ENCODE peak calls at places on chromosomes 5 and 9, in four cellular contexts. One of them, this sample, is unnamed.

GRCh38 chr5:96199713-96200183 is 233.3 kb downstream of the PCSK1 start:
- DNase-seq in foreskin fibroblast: no peak
- DNase-seq in activated T-helper 1 cell treated with Interleukin-2 at 50 U/mL for 16 hours: no peak
- DNase-seq in NCI-H2107: no peak
- DNase-seq in this sample: no peak

GRCh38 chr5:31731016-31731415 is 92.1 kb downstream of the PDZD2 start:
- DNase-seq in foreskin fibroblast: no peak
- DNase-seq in activated T-helper 1 cell treated with Interleukin-2 at 50 U/mL for 16 hours: no peak
- DNase-seq in NCI-H2107: no peak
- DNase-seq in this sample: no peak

GRCh38 chr9:33211695-33212393 is 28.1 kb upstream of the SPINK4 start:
- DNase-seq in NCI-H2107: no peak
- DNase-seq in foreskin fibroblast: no peak
- DNase-seq in activated T-helper 1 cell treated with Interleukin-2 at 50 U/mL for 16 hours: no peak
- DNase-seq in this sample: no peak

GRCh38 chr9:33823801-33824200 is 6.8 kb downstream of the UBE2R2 start:
- DNase-seq in foreskin fibroblast: no peak
- DNase-seq in activated T-helper 1 cell treated with Interleukin-2 at 50 U/mL for 16 hours: no peak
- DNase-seq in NCI-H2107: no peak
- DNase-seq in this sample: no peak

GRCh38 chr9:83620841-83621636 is 1.9 kb upstream of the IDNK start:
- DNase-seq in foreskin fibroblast: peak
- DNase-seq in activated T-helper 1 cell treated with Interleukin-2 at 50 U/mL for 16 hours: peak
- DNase-seq in NCI-H2107: no peak
- DNase-seq in this sample: peak

GRCh38 chr9:117224676-117225075 is 190.2 kb downstream of the ASTN2 start:
- DNase-seq in foreskin fibroblast: no peak
- DNase-seq in NCI-H2107: peak
- DNase-seq in activated T-helper 1 cell treated with Interleukin-2 at 50 U/mL for 16 hours: no peak
- DNase-seq in this sample: no peak

GRCh38 chr5:177312649-177313181 is 1.0 kb upstream of the MXD3 start:
- DNase-seq in activated T-helper 1 cell treated with Interleukin-2 at 50 U/mL for 16 hours: no peak
- DNase-seq in foreskin fibroblast: no peak
- DNase-seq in NCI-H2107: no peak
- DNase-seq in this sample: peak

GRCh38 chr9:95480346-95480745 is 36.4 kb downstream of the PTCH1 start:
- DNase-seq in NCI-H2107: no peak
- DNase-seq in foreskin fibroblast: no peak
- DNase-seq in activated T-helper 1 cell treated with Interleukin-2 at 50 U/mL for 16 hours: no peak
- DNase-seq in this sample: no peak

GRCh38 chr5:30659417-30659816 is 534.1 kb upstream of the CDH6 start:
- DNase-seq in NCI-H2107: no peak
- DNase-seq in foreskin fibroblast: no peak
- DNase-seq in activated T-helper 1 cell treated with Interleukin-2 at 50 U/mL for 16 hours: no peak
- DNase-seq in this sample: no peak

GRCh38 chr5:144144956-144145751 is 25.3 kb downstream of the YIPF5 start:
- DNase-seq in activated T-helper 1 cell treated with Interleukin-2 at 50 U/mL for 16 hours: no peak
- DNase-seq in NCI-H2107: no peak
- DNase-seq in foreskin fibroblast: no peak
- DNase-seq in this sample: no peak

GRCh38 chr5:1510631-1511030 is 13.1 kb downstream of the LPCAT1 start:
- DNase-seq in activated T-helper 1 cell treated with Interleukin-2 at 50 U/mL for 16 hours: no peak
- DNase-seq in foreskin fibroblast: no peak
- DNase-seq in NCI-H2107: no peak
- DNase-seq in this sample: no peak

GRCh38 chr9:18122156-18122555 is 351.8 kb upstream of the ADAMTSL1 start:
- DNase-seq in foreskin fibroblast: peak
- DNase-seq in NCI-H2107: no peak
- DNase-seq in activated T-helper 1 cell treated with Interleukin-2 at 50 U/mL for 16 hours: no peak
- DNase-seq in this sample: no peak

GRCh38 chr9:134619983-134620612 is 21.5 kb upstream of the COL5A1 start:
- DNase-seq in NCI-H2107: no peak
- DNase-seq in activated T-helper 1 cell treated with Interleukin-2 at 50 U/mL for 16 hours: no peak
- DNase-seq in foreskin fibroblast: no peak
- DNase-seq in this sample: no peak

This sample was measured in stimulated activated naive CD8-positive, alpha-beta T cell treated with anti-CD3 and anti-CD28 coated beads, Interleukin-15, amount 100 ng/mL, for 72 hours.